ENCODE peak calls at places on chromosomes 12 and 14, in four cellular contexts. M is SK-N-SH, O is transverse colon, U is endothelial cell of umbilical vein. T is an unnamed sample.

GRCh38 chr14:58298880-58299664 is 717 bp downstream of the ARID4A start:
- DNase-seq in M (peak; percentile 78), O (peak; percentile 45), U (peak; percentile 18), T (peak; percentile 29)

GRCh38 chr12:13258212-13258611 is 61.7 kb downstream of the EMP1 start:
- DNase-seq in M (no peak), O (no peak), U (peak; percentile 32), T (no peak)

GRCh38 chr12:124567035-124567672 is at the start of gene NCOR2:
- DNase-seq in M (peak; percentile 81), O (no peak), U (no peak), T (no peak)

GRCh38 chr12:12705833-12706520 is 10.0 kb upstream of the GPR19 start:
- DNase-seq in M (no peak), O (peak; percentile 52), U (peak; percentile 13), T (no peak)

GRCh38 chr12:12081836-12082497 is 11.2 kb downstream of the BCL2L14 start:
- DNase-seq in M (peak; percentile 67), O (peak; percentile 78), U (peak; percentile 79), T (no peak)

GRCh38 chr12:80763874-80764273 is 47.2 kb downstream of the MYF5 start:
- DNase-seq in M (peak; percentile 4), O (no peak), U (peak; percentile 73), T (no peak)

GRCh38 chr12:80033457-80033856 is 65.9 kb upstream of the OTOGL start:
- DNase-seq in M (no peak), O (no peak), U (no peak), T (no peak)

GRCh38 chr12:21330682-21331253 is 3.9 kb downstream of the SLCO1A2 start:
- DNase-seq in M (no peak), O (no peak), U (no peak), T (no peak)

GRCh38 chr14:96373538-96373937 is 10.2 kb downstream of the GSKIP start:
- DNase-seq in M (peak; percentile 32), O (no peak), U (no peak), T (no peak)

GRCh38 chr12:122104844-122105243 is 26.3 kb downstream of the MLXIP start:
- DNase-seq in M (no peak), O (peak; percentile 32), U (no peak), T (no peak)

GRCh38 chr12:71727958-71728357 is 26.7 kb upstream of the RAB21 start:
- DNase-seq in M (no peak), O (no peak), U (no peak), T (no peak)

GRCh38 chr12:94046626-94047410 is 101.6 kb upstream of the PLXNC1 start:
- DNase-seq in M (no peak), O (no peak), U (no peak), T (no peak)

GRCh38 chr14:101917413-101918124 is 46.8 kb upstream of the DYNC1H1 start:
- DNase-seq in M (no peak), O (no peak), U (no peak), T (no peak)

GRCh38 chr12:118625050-118625675 is 248.8 kb downstream of the SUDS3 start:
- DNase-seq in M (no peak), O (no peak), U (no peak), T (no peak)
- TF ChIP-seq POLR2AphosphoS5 in M (no peak), O (no peak), U (no peak), T (no peak)

GRCh38 chr14:24135834-24136683 is at the start of gene PSME1:
- DNase-seq in M (peak; percentile 98), O (peak; percentile 97), U (peak; percentile 92), T (peak; percentile 93)
- H3K4me1 ChIP-seq in M (peaks cover 6% of the 10 kb centered on the region), O (peaks cover 28% of the 10 kb centered on the region), U (peaks cover 15% of the 10 kb centered on the region), T (peaks cover 8% of the 10 kb centered on the region)

GRCh38 chr14:104824353-104824997 is 23.6 kb downstream of the ZBTB42 start:
- DNase-seq in M (no peak), O (no peak), U (no peak), T (no peak)

GRCh38 chr14:104822821-104823615 is 22.1 kb downstream of the ZBTB42 start:
- DNase-seq in M (no peak), O (no peak), U (no peak), T (no peak)

GRCh38 chr14:104827173-104828055 is 26.5 kb downstream of the ZBTB42 start:
- DNase-seq in M (peak; percentile 85), O (peak; percentile 62), U (peak; percentile 46), T (peak; percentile 17)

GRCh38 chr14:104826858-104827172 is 25.9 kb downstream of the ZBTB42 start:
- DNase-seq in M (no peak), O (no peak), U (no peak), T (no peak)

GRCh38 chr14:104826197-104826857 is 25.4 kb downstream of the ZBTB42 start:
- DNase-seq in M (peak; percentile 95), O (peak; percentile 95), U (peak; percentile 69), T (peak; percentile 88)
- TF ChIP-seq POLR2AphosphoS5 in M (peak; percentile 48), O (no peak), U (peak; percentile 24), T (peak; percentile 58)

DNA sequence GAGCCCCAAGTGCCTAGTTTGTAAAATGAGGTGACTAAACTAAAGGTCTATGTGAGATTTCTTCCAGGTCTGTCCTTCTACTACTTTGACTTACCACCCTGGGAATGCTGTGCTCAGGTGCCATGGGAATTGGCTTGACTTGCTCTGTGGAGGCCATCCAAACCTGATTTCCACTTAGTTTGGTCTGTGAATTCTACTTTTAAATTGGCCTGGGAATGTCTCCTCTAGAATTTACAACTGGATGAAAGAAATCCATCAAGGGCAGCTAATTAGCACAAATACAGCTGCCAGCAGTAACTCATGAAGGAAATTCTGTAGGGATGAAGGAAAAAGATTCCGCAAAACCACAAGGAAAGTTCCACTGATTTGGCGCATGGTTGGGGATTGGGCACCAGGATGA is 31.7 kb upstream of the FRMD6 start:
- DNase-seq in M (no peak), O (no peak), U (no peak), T (no peak)
- H3K4me1 ChIP-seq in M (peaks cover 3% of the 10 kb centered on the region), O (no peaks in the 10 kb centered on the region), U (peaks cover 13% of the 10 kb centered on the region), T (no peaks in the 10 kb centered on the region)

GRCh38 chr12:119710941-119711551 is 43.1 kb downstream of the PRKAB1 start:
- DNase-seq in M (no peak), O (no peak), U (no peak), T (peak; percentile 58)

GRCh38 chr12:119713551-119714031 is 45.7 kb downstream of the PRKAB1 start:
- DNase-seq in M (no peak), O (no peak), U (no peak), T (no peak)

GRCh38 chr12:119711693-119712092 is 43.8 kb downstream of the PRKAB1 start:
- DNase-seq in M (no peak), O (no peak), U (no peak), T (no peak)

GRCh38 chr12:119712721-119713120 is 44.8 kb downstream of the PRKAB1 start:
- DNase-seq in M (no peak), O (no peak), U (no peak), T (no peak)

DNA sequence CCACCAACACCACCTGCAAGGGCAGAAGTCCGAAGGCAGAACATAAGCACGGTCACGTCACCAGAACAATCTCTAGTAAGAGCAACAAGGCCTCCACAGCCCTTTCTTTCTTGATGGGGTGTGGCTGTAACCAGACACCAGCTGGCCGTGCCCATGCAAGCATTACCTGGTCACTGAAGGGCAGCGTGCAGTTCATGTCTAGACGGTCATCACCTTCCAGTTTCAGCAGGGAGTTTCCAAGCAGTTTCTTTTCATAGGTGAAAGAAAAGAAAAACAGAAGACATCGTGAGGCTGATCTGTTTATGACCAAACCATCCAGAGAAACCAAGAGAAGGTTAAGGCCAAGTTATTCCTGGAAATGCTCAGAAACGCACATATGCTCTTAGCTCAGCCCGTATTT is 42.4 kb downstream of the PRKAB1 start:
- DNase-seq in M (no peak), O (no peak), U (no peak), T (peak; percentile 32)
- TF ChIP-seq POLR2AphosphoS5 in M (no peak), O (no peak), U (no peak), T (no peak)

DNA sequence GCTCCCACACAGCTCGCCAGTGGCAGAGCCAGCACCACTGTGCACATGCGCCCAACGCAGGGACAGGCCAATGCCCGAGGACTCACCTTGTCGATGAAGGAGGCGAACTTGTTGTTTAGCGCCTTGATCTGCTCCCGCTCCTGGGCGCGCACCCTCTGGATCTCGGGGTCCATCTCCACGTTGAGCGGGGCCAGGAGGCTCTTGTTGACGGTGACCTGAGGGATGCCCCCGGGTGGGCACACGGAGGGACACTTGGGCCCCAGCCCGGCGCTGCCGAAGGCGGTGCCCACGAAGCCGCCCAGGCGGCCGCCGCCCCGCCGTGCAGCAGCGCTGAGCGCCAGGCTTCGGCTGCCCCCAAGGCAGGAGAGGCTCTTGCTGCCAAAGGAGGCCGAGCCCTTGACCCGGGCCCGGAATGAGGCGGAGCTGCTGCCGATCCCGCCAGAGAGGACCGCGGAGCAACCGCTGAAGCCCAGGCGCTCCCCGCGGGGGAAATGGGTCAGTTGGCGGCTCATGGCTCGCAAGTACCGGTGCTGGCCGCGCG is at the start of gene KRT72:
- DNase-seq in M (peak; percentile 36), O (no peak), U (no peak), T (no peak)
- H3K4me1 ChIP-seq in M (no peaks in the 10 kb centered on the region), O (no peaks in the 10 kb centered on the region), U (no peaks in the 10 kb centered on the region), T (no peaks in the 10 kb centered on the region)

GRCh38 chr14:22920697-22921096 is 1.7 kb upstream of the RBM23 start:
- DNase-seq in M (no peak), O (no peak), U (no peak), T (no peak)

GRCh38 chr14:22918809-22919600 is at the start of gene RBM23:
- DNase-seq in M (peak; percentile 87), O (peak; percentile 100), U (peak; percentile 100), T (peak; percentile 100)

GRCh38 chr14:22918519-22918808 is 485 bp downstream of the RBM23 start:
- DNase-seq in M (peak; percentile 54), O (no peak), U (no peak), T (no peak)

GRCh38 chr14:22919601-22919921 is 612 bp upstream of the RBM23 start:
- DNase-seq in M (no peak), O (no peak), U (no peak), T (no peak)

GRCh38 chr14:22915886-22916521 is 2.9 kb downstream of the RBM23 start:
- DNase-seq in M (no peak), O (no peak), U (no peak), T (no peak)
- TF ChIP-seq POLR2AphosphoS5 in M (no peak), O (no peak), U (no peak), T (no peak)

GRCh38 chr12:47801904-47802246 is 17.8 kb downstream of the HDAC7 start:
- DNase-seq in M (no peak), O (no peak), U (peak; percentile 48), T (no peak)
- H3K4me1 ChIP-seq in M (peaks cover 14% of the 10 kb centered on the region), O (peaks cover 71% of the 10 kb centered on the region), U (peaks cover 60% of the 10 kb centered on the region), T (peaks cover 18% of the 10 kb centered on the region)

DNA sequence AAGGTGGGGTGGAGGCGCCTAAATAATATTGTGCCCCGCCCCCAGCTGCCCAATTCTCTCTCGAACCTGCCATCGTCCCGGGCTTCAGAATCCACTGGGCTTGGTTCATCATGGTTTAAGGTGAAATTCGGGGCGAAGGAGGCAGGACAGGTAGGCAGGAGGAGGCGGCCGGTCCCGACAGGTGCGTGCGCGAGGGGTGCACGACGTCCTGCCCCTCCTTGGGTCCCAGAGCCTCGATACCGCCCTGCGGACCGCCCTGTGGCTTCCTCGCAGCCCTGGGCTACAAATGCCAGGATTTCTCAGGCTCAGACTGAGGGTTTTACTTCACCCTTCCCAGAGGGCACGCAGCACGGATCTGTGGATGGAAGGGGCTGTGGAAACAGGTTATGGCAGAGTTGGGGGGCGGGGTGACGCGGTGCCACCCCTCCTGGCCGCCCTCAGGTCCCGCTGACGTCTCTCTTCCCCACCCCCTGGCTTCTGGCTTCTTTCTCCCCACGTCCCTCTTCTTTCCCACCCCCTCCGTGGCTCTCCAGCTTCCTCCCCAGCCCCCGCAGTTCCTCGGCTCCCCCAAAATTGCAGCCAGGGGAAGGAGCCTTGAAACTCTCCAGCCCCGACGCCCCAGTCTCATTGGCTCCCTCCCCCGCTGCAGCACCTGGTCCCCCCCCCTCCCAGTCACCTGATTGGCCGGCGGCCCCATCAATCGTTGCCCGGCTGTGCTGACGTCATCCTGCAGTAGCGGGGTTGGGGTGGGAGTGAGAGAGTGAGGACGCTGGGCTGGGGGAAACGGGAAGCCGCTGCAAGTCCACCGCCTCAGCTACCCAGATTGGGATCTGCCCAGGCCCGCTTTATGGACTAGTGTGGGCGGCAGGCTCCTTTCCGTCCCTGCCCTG is at the start of gene CLSTN3:
- DNase-seq in M (peak; percentile 100), O (peak; percentile 76), U (peak; percentile 87), T (peak; percentile 84)
- TF ChIP-seq POLR2AphosphoS5 in M (no peak), O (peak; percentile 25), U (no peak), T (no peak)